ENCODE peak calls at places on chromosomes 13 and 19, in five cellular contexts. Y is sigmoid colon, S is SK-N-SH, H is esophagus muscularis mucosa, V is transverse colon. L is an unnamed sample.

GRCh38 chr13:95128045-95128643 is 173.1 kb downstream of the ABCC4 start:
- DNase-seq in Y (no peak), S (no peak), H (no peak), V (no peak), L (no peak)

GRCh38 chr19:616276-616675 is 17.1 kb downstream of the POLRMT start:
- DNase-seq in Y (no peak), S (no peak), H (no peak), V (no peak), L (no peak)

GRCh38 chr13:99709134-99709533 is 207.9 kb downstream of the TM9SF2 start:
- DNase-seq in Y (no peak), S (no peak), H (no peak), V (no peak), L (no peak)

GRCh38 chr13:59424661-59425060 is 739.1 kb downstream of the DIAPH3 start:
- DNase-seq in Y (no peak), S (no peak), H (no peak), V (no peak), L (no peak)

GRCh38 chr13:82370306-82370705 is 1512.0 kb downstream of the SLITRK1 start:
- DNase-seq in Y (no peak), S (no peak), H (no peak), V (no peak), L (no peak)

GRCh38 chr13:110138700-110139036 is 168.3 kb downstream of the COL4A1 start:
- DNase-seq in Y (no peak), S (peak; percentile 60), H (peak; percentile 91), V (no peak), L (no peak)

GRCh38 chr19:11179716-11180297 is 17.5 kb downstream of the KANK2 start:
- DNase-seq in Y (no peak), S (no peak), H (no peak), V (no peak), L (no peak)

GRCh38 chr13:28423010-28423409 is 71.9 kb downstream of the FLT1 start:
- DNase-seq in Y (peak; percentile 64), S (no peak), H (no peak), V (peak; percentile 21), L (no peak)

GRCh38 chr19:40150170-40150569 is 41.1 kb upstream of the MAP3K10 start:
- DNase-seq in Y (no peak), S (no peak), H (no peak), V (no peak), L (peak; percentile 55)

GRCh38 chr13:28392428-28392827 is 102.5 kb downstream of the FLT1 start:
- DNase-seq in Y (no peak), S (peak; percentile 14), H (no peak), V (no peak), L (no peak)

GRCh38 chr13:71171740-71172139 is 695.3 kb downstream of the DACH1 start:
- DNase-seq in Y (no peak), S (no peak), H (no peak), V (no peak), L (no peak)

GRCh38 chr19:10286803-10287737 is at the start of gene ICAM4:
- DNase-seq in Y (no peak), S (peak; percentile 64), H (no peak), V (peak; percentile 48), L (no peak)

GRCh38 chr13:102678339-102679122 is 16.3 kb downstream of the METTL21C start:
- DNase-seq in Y (no peak), S (no peak), H (no peak), V (no peak), L (no peak)

GRCh38 chr19:23771348-23771747 is 12.7 kb upstream of the ZNF681 start:
- DNase-seq in Y (no peak), S (no peak), H (no peak), V (no peak), L (peak; percentile 8)

GRCh38 chr19:13117176-13117771 is 734 bp upstream of the TRMT1 start:
- DNase-seq in Y (no peak), S (no peak), H (no peak), V (no peak), L (no peak)
- TF ChIP-seq EP300 in Y (no peak), S (no peak), H (no peak), V (no peak), L (no peak)

DNA sequence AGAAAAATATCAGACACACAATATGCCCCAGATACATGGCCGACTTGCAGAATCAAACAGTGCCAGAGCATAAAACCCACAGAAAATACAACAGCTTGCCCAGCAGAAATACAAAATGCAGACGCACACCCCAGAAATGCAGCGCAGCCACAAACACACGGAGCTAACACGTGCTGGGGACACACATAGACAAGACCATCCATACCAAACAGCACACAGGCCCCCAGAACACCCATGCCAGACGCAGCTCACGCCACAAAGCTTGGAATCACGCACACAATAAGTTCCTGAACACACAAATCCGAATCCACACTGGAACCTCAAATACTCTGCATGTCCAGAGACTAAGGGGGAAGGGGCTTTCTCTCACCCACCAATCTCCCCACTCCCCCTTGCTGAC is 17.1 kb downstream of the CCDC97 start:
- DNase-seq in Y (no peak), S (no peak), H (no peak), V (no peak), L (no peak)
- H3K27ac ChIP-seq in Y (peak overlapping the region; percentile 87), S (no peak overlapping the region), H (peak overlapping the region; percentile 61), V (peak overlapping the region; percentile 81), L (peak overlapping the region; percentile 74)

GRCh38 chr19:4445963-4446668 is 11.5 kb downstream of the UBXN6 start:
- DNase-seq in Y (no peak), S (peak; percentile 35), H (no peak), V (no peak), L (no peak)
- TF ChIP-seq POLR2AphosphoS5 in Y (no peak), S (no peak), H (no peak), V (no peak), L (no peak)

GRCh38 chr13:31380728-31381127 is 181.0 kb downstream of the B3GLCT start:
- DNase-seq in Y (no peak), S (no peak), H (no peak), V (no peak), L (no peak)
- TF ChIP-seq EP300 in Y (no peak), S (no peak), H (no peak), V (no peak), L (no peak)

DNA sequence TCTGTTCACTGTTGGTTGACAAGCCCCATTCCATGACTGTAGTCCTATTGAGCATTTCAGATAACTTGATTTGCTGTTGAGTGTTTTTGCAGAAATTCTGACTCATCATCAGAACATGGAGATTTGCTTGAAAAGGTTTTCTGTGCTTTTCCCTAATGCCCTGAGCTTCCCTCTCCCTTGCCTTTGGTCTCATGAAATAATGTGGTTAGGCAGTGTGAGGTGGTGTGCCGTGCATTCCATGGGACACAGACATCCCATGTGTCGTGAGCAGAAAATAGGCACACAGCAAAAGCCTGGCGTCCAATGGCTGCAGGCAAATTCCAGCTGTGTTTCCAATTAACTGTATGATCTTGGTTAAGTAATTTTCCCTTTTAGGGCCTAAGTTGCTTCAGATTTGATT is 197.4 kb downstream of the DLEU7 start:
- DNase-seq in Y (no peak), S (no peak), H (peak; percentile 34), V (no peak), L (no peak)
- H3K27ac ChIP-seq in Y (no peak overlapping the region), S (peak overlapping the region; percentile 85), H (no peak overlapping the region), V (no peak overlapping the region), L (no peak overlapping the region)

GRCh38 chr19:51687791-51688664 is 5.1 kb upstream of the SPACA6 start:
- DNase-seq in Y (peak; percentile 88), S (peak; percentile 57), H (no peak), V (peak; percentile 48), L (peak; percentile 84)
- TF ChIP-seq POLR2AphosphoS5 in Y (no peak), S (no peak), H (peak; percentile 31), V (no peak), L (no peak)